ENCODE peak calls at places on chromosomes 3 and 15, in five cellular contexts. P, K, O, I and T are unnamed samples.

GRCh38 chr3:94117729-94118128 is 54.9 kb downstream of the NSUN3 start:
- DNase-seq in K (no peak), P (no peak), I (no peak), O (no peak), T (no peak)

GRCh38 chr15:41207687-41208448 is 22.7 kb downstream of the EXD1 start:
- DNase-seq in I (no peak), K (no peak), P (no peak), O (no peak), T (no peak)

GRCh38 chr3:53675022-53675697 is 171.1 kb downstream of the CHDH start:
- DNase-seq in O (no peak), I (no peak), P (no peak), K (no peak), T (no peak)

GRCh38 chr3:51336261-51336660 is 48.8 kb upstream of the MANF start:
- DNase-seq in P (no peak), O (no peak), K (no peak), I (no peak), T (no peak)

GRCh38 chr3:194166682-194167479 is 30.9 kb downstream of the HES1 start:
- DNase-seq in O (no peak), K (no peak), P (no peak), I (no peak), T (no peak)

GRCh38 chr3:133123636-133124035 is 85.4 kb downstream of the TMEM108 start:
- DNase-seq in I (no peak), K (no peak), O (no peak), P (no peak), T (no peak)

GRCh38 chr3:182618981-182619591 is 174.2 kb upstream of the ATP11B start:
- DNase-seq in P (peak; percentile 57), I (no peak), O (no peak), K (no peak), T (no peak)

GRCh38 chr3:88180398-88180999 is 30.7 kb downstream of the C3orf38 start:
- DNase-seq in O (no peak), P (peak; percentile 38), K (peak; percentile 43), I (no peak), T (no peak)

GRCh38 chr3:128310286-128311058 is 156.2 kb downstream of the DNAJB8 start:
- DNase-seq in P (no peak), K (no peak), I (no peak), O (no peak), T (no peak)

GRCh38 chr15:75782926-75783325 is 60.3 kb upstream of the UBE2Q2 start:
- DNase-seq in O (no peak), K (no peak), P (no peak), I (no peak), T (no peak)

GRCh38 chr3:182829761-182830405 is 36.6 kb downstream of the ATP11B start:
- DNase-seq in I (no peak), P (no peak), O (no peak), K (no peak), T (no peak)

GRCh38 chr3:73484656-73485248 is 140.0 kb downstream of the PDZRN3 start:
- DNase-seq in P (no peak), O (no peak), I (no peak), K (no peak), T (no peak)

GRCh38 chr3:185318136-185318535 is 44.8 kb upstream of the MAP3K13 start:
- DNase-seq in K (no peak), I (no peak), P (no peak), O (no peak), T (peak; percentile 18)

GRCh38 chr3:34146596-34146995 is 348.2 kb downstream of the PDCD6IP start:
- DNase-seq in P (no peak), K (no peak), I (no peak), O (no peak), T (no peak)

GRCh38 chr3:122893754-122894668 is 99.1 kb downstream of the SLC49A4 start:
- DNase-seq in I (no peak), O (peak; percentile 58), K (no peak), P (no peak), T (no peak)

GRCh38 chr3:195154793-195155535 is 116.0 kb downstream of the XXYLT1 start:
- DNase-seq in P (peak; percentile 97), K (no peak), I (peak; percentile 66), O (peak; percentile 89), T (peak; percentile 90)

GRCh38 chr15:33392453-33392852 is 81.7 kb downstream of the RYR3 start:
- DNase-seq in I (no peak), O (no peak), K (no peak), P (no peak), T (no peak)

GRCh38 chr3:16932877-16933276 is 48.1 kb downstream of the PLCL2 start:
- DNase-seq in K (no peak), I (no peak), P (no peak), O (no peak), T (no peak)

GRCh38 chr3:186882125-186882524 is 39.6 kb downstream of the ADIPOQ start:
- DNase-seq in K (no peak), P (no peak), I (peak; percentile 28), O (no peak), T (no peak)

GRCh38 chr3:3632439-3632838 is 166.8 kb upstream of the LRRN1 start:
- DNase-seq in K (peak; percentile 19), O (no peak), I (no peak), P (no peak), T (no peak)

GRCh38 chr3:125098929-125099328 is 43.1 kb upstream of the HEG1 start:
- DNase-seq in O (no peak), P (no peak), K (no peak), I (no peak), T (no peak)

GRCh38 chr3:17407576-17407975 is 334.9 kb downstream of the TBC1D5 start:
- DNase-seq in K (no peak), I (no peak), P (no peak), O (no peak), T (no peak)

GRCh38 chr15:33737687-33738606 is 230.3 kb upstream of the CHRM5 start:
- DNase-seq in K (peak; percentile 25), P (peak; percentile 13), I (no peak), O (no peak), T (no peak)

GRCh38 chr3:123314409-123315270 is 112.9 kb downstream of the SEC22A start:
- DNase-seq in I (no peak), P (no peak), K (no peak), O (peak; percentile 30), T (no peak)

GRCh38 chr3:27978440-27978839 is 256.3 kb upstream of the EOMES start:
- DNase-seq in O (no peak), K (no peak), I (no peak), P (peak; percentile 3), T (no peak)

GRCh38 chr3:41508063-41508696 is 308.9 kb downstream of the CTNNB1 start:
- DNase-seq in O (no peak), I (no peak), P (no peak), K (no peak), T (peak; percentile 36)

GRCh38 chr15:48309740-48310139 is 21.5 kb upstream of the DUT start:
- DNase-seq in O (no peak), K (no peak), I (no peak), P (no peak), T (no peak)

GRCh38 chr3:189508784-189509489 is 122.3 kb upstream of the TP63 start:
- DNase-seq in I (no peak), O (no peak), P (no peak), K (no peak), T (no peak)

GRCh38 chr3:57164217-57164605 is 942 bp downstream of the IL17RD start:
- DNase-seq in K (no peak), O (peak; percentile 68), I (no peak), P (no peak), T (no peak)

GRCh38 chr3:45487508-45487907 is 99.1 kb downstream of the LARS2 start:
- DNase-seq in I (no peak), O (no peak), P (no peak), K (no peak), T (no peak)

GRCh38 chr3:45488581-45488980 is 100.2 kb downstream of the LARS2 start:
- DNase-seq in I (no peak), P (no peak), O (no peak), K (no peak), T (no peak)

GRCh38 chr3:45482829-45483228 is 94.5 kb downstream of the LARS2 start:
- DNase-seq in P (no peak), I (no peak), O (no peak), K (no peak), T (no peak)

GRCh38 chr3:45486926-45487325 is 98.5 kb downstream of the LARS2 start:
- DNase-seq in K (no peak), I (no peak), P (no peak), O (no peak), T (no peak)

DNA sequence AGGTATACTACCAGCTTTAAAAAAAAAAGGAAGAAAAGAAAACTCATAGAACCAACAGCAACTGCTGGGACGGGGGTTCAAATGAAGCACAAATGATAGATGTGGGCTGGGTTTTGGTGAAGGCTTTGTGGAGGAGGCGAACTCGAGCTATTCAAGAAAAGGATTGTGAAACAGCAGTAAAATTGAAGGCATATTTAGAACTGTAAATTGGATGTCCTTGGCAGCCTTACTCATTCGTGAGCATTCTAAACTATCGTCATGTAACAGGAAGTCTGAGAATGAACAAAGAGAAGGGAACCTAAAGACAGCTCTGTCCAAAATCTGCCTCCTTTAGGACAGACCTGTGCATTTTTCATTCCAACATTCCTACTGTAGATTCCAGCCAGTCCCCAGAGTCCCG is 97.8 kb downstream of the LARS2 start:
- DNase-seq in O (no peak), K (no peak), I (no peak), P (no peak), T (no peak)
- TF ChIP-seq CTCF in O (no peak), K (no peak), I (no peak), P (no peak), T (no peak)

DNA sequence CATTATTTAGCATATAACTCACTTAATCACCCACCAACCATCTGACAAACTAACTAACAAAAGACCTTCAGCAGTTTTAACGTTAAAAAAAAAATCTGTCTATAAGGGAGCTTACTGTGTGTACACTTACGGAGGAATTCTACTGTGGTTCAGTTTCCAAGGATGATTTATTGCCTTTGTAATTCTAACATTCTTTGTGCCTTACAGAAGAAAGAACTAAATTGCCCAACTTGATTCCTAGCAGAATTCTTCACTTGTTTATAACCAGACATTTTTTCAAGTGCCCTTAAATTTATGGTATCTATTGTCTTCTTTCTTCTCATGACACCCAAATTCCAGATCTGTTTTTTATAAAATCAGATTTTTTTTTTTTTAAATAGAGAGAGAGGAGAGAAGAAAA is 119.7 kb upstream of the IGSF10 start:
- DNase-seq in I (peak; percentile 31), K (no peak), O (no peak), P (peak; percentile 81), T (no peak)
- H3K4me3 ChIP-seq in I (no peak overlapping the region), K (no peak overlapping the region), O (no peak overlapping the region), P (no peak overlapping the region), T (no peak overlapping the region)

GRCh38 chr3:149969110-149969944 is 1.4 kb downstream of the PFN2 start:
- DNase-seq in P (peak; percentile 67), I (peak; percentile 59), K (no peak), O (peak; percentile 75), T (peak; percentile 56)
- TF ChIP-seq CTCF in P (peak; percentile 26), I (peak; percentile 14), K (no peak), O (no peak), T (peak; percentile 34)

GRCh38 chr15:64038878-64039277 is 7.4 kb downstream of the DAPK2 start:
- DNase-seq in P (no peak), I (no peak), O (no peak), K (no peak), T (no peak)

GRCh38 chr15:64030123-64030522 is 16.2 kb downstream of the DAPK2 start:
- DNase-seq in I (no peak), O (no peak), P (no peak), K (no peak), T (no peak)

GRCh38 chr15:64032327-64032726 is 14.0 kb downstream of the DAPK2 start:
- DNase-seq in P (no peak), K (no peak), O (no peak), I (no peak), T (no peak)

GRCh38 chr15:64034519-64034918 is 11.8 kb downstream of the DAPK2 start:
- DNase-seq in I (no peak), P (no peak), O (no peak), K (no peak), T (no peak)

GRCh38 chr15:64035525-64035924 is 10.8 kb downstream of the DAPK2 start:
- DNase-seq in P (no peak), I (no peak), K (no peak), O (no peak), T (no peak)
- H3K4me3 ChIP-seq in P (no peak overlapping the region), I (no peak overlapping the region), K (no peak overlapping the region), O (no peak overlapping the region), T (no peak overlapping the region)